ENCODE peak calls at places on chromosomes 11 and 22, in six cellular contexts. C is heart left ventricle, G is adrenal gland, B is RWPE2, E is HFF-Myc, T is mucosa of descending colon. O is an unnamed sample.

GRCh38 chr22:38125038-38125610 is 14.6 kb upstream of the BAIAP2L2 start:
- DNase-seq in C (no peak), G (no peak), B (no peak), E (no peak), T (no peak), O (no peak)

GRCh38 chr11:2807276-2807681 is 78.3 kb downstream of the CDKN1C start:
- DNase-seq in C (peak), G (peak), B (peak), E (no peak), T (peak), O (no peak)

GRCh38 chr22:44325718-44326548 is 13.2 kb upstream of the SHISAL1 start:
- DNase-seq in C (no peak), G (no peak), B (no peak), E (peak), T (no peak), O (peak)

GRCh38 chr22:19986410-19987341 is 29.9 kb downstream of the ARVCF start:
- DNase-seq in C (peak), G (peak), B (no peak), E (no peak), T (peak), O (peak)

GRCh38 chr11:130181295-130182272 is 22.0 kb downstream of the ST14 start:
- DNase-seq in C (peak), G (peak), B (no peak), E (no peak), T (peak), O (peak)

GRCh38 chr11:129721685-129722084 is 94.0 kb upstream of the TMEM45B start:
- DNase-seq in C (no peak), G (no peak), B (peak), E (no peak), T (no peak), O (no peak)

GRCh38 chr11:199004-199581 is 6.2 kb downstream of the SCGB1C1 start:
- DNase-seq in C (no peak), G (peak), B (no peak), E (no peak), T (no peak), O (no peak)

GRCh38 chr11:120254788-120255518 is 15.0 kb downstream of the POU2F3 start:
- DNase-seq in C (no peak), G (no peak), B (no peak), E (no peak), T (no peak), O (no peak)

GRCh38 chr11:69700278-69701140 is 3.3 kb downstream of the FGF19 start:
- DNase-seq in C (peak), G (peak), B (no peak), E (no peak), T (no peak), O (peak)

GRCh38 chr11:66548041-66548440 is 1.3 kb downstream of the ACTN3 start:
- DNase-seq in C (no peak), G (no peak), B (no peak), E (no peak), T (no peak), O (no peak)

GRCh38 chr11:19995131-19995530 is 165.1 kb downstream of the DBX1 start:
- DNase-seq in C (no peak), G (peak), B (no peak), E (no peak), T (no peak), O (peak)

GRCh38 chr22:30947821-30948454 is 20.6 kb downstream of the MORC2 start:
- DNase-seq in C (no peak), G (no peak), B (no peak), E (no peak), T (no peak), O (peak)

GRCh38 chr11:110096369-110096976 is 3.3 kb downstream of the ZC3H12C start:
- DNase-seq in C (no peak), G (no peak), B (no peak), E (no peak), T (no peak), O (no peak)

GRCh38 chr11:61173456-61173855 is 12.2 kb upstream of the VPS37C start:
- DNase-seq in C (no peak), G (no peak), B (no peak), E (no peak), T (no peak), O (peak)

GRCh38 chr11:33410086-33410765 is 153.0 kb downstream of the HIPK3 start:
- DNase-seq in C (no peak), G (no peak), B (no peak), E (no peak), T (no peak), O (no peak)

GRCh38 chr11:129896062-129896461 is 684 bp upstream of the NFRKB start:
- DNase-seq in C (peak), G (no peak), B (no peak), E (no peak), T (no peak), O (no peak)

GRCh38 chr22:37426532-37427127 is 649 bp downstream of the ELFN2 start:
- DNase-seq in C (no peak), G (no peak), B (no peak), E (no peak), T (no peak), O (no peak)

GRCh38 chr11:110429614-110430266 is at the start of gene FDX1:
- DNase-seq in C (peak), G (peak), B (peak), E (no peak), T (peak), O (peak)

GRCh38 chr22:49229483-49230193 is 598.0 kb downstream of the BRD1 start:
- DNase-seq in C (no peak), G (peak), B (no peak), E (no peak), T (no peak), O (no peak)

GRCh38 chr11:71188073-71188472 is 64.3 kb downstream of the SHANK2 start:
- DNase-seq in C (no peak), G (no peak), B (no peak), E (no peak), T (no peak), O (no peak)

GRCh38 chr11:83006877-83007330 is 64.8 kb downstream of the RAB30 start:
- DNase-seq in C (no peak), G (peak), B (no peak), E (no peak), T (no peak), O (no peak)

GRCh38 chr11:24637520-24637919 is 140.7 kb downstream of the LUZP2 start:
- DNase-seq in C (no peak), G (no peak), B (no peak), E (no peak), T (no peak), O (no peak)

GRCh38 chr11:79971255-79971654 is 530.4 kb upstream of the TENM4 start:
- DNase-seq in C (no peak), G (no peak), B (no peak), E (no peak), T (no peak), O (no peak)

GRCh38 chr22:37485006-37485713 is 1.0 kb downstream of the MFNG start:
- DNase-seq in C (peak), G (no peak), B (no peak), E (no peak), T (peak), O (no peak)

GRCh38 chr11:57514538-57515331 is 767 bp downstream of the SLC43A1 start:
- DNase-seq in C (peak), G (peak), B (no peak), E (no peak), T (peak), O (peak)

GRCh38 chr22:18954941-18955571 is 19.0 kb upstream of the PRODH start:
- DNase-seq in C (peak), G (no peak), B (peak), E (no peak), T (peak), O (no peak)

GRCh38 chr11:76380161-76380976 is 563 bp downstream of the THAP12 start:
- DNase-seq in C (peak), G (peak), B (no peak), E (no peak), T (peak), O (peak)

GRCh38 chr22:42654696-42655095 is 5.5 kb upstream of the CYB5R3 start:
- DNase-seq in C (no peak), G (no peak), B (no peak), E (no peak), T (no peak), O (no peak)

GRCh38 chr11:115054541-115055538 is 376.5 kb downstream of the NXPE2 start:
- DNase-seq in C (peak), G (peak), B (no peak), E (no peak), T (no peak), O (no peak)

GRCh38 chr11:68118753-68119448 is 2.3 kb downstream of the CHKA start:
- DNase-seq in C (no peak), G (peak), B (no peak), E (no peak), T (peak), O (no peak)

GRCh38 chr22:41902932-41903421 is 11.9 kb downstream of the SHISA8 start:
- DNase-seq in C (peak), G (peak), B (no peak), E (no peak), T (no peak), O (no peak)

GRCh38 chr11:84498016-84498415 is 1129.1 kb downstream of the DLG2 start:
- DNase-seq in C (no peak), G (peak), B (no peak), E (no peak), T (no peak), O (peak)

GRCh38 chr11:76392889-76393288 is 11.8 kb downstream of the GVQW3 start:
- DNase-seq in C (no peak), G (no peak), B (no peak), E (no peak), T (no peak), O (no peak)

GRCh38 chr11:116975661-116976060 is 122.6 kb downstream of the SIK3 start:
- DNase-seq in C (no peak), G (no peak), B (no peak), E (no peak), T (no peak), O (no peak)

GRCh38 chr11:69316941-69317340 is 23.0 kb downstream of the MYEOV start:
- DNase-seq in C (no peak), G (no peak), B (peak), E (no peak), T (no peak), O (no peak)

GRCh38 chr11:24389575-24389974 is 107.3 kb upstream of the LUZP2 start:
- DNase-seq in C (no peak), G (no peak), B (no peak), E (no peak), T (no peak), O (no peak)

GRCh38 chr11:69476715-69477025 is 4.8 kb upstream of the LINC01488 start:
- DNase-seq in C (no peak), G (no peak), B (no peak), E (no peak), T (peak), O (no peak)

GRCh38 chr11:134469627-134470026 is 57.6 kb upstream of the B3GAT1 start:
- DNase-seq in C (no peak), G (no peak), B (no peak), E (no peak), T (no peak), O (no peak)

GRCh38 chr11:134474070-134474860 is 62.2 kb upstream of the B3GAT1 start:
- DNase-seq in C (no peak), G (no peak), B (no peak), E (no peak), T (no peak), O (no peak)

GRCh38 chr11:134470238-134470637 is 58.2 kb upstream of the B3GAT1 start:
- DNase-seq in C (no peak), G (no peak), B (no peak), E (no peak), T (no peak), O (no peak)

GRCh38 chr11:134472188-134472455 is 60.1 kb upstream of the B3GAT1 start:
- DNase-seq in C (no peak), G (no peak), B (no peak), E (no peak), T (no peak), O (no peak)

GRCh38 chr11:134471341-134472187 is 59.5 kb upstream of the B3GAT1 start:
- DNase-seq in C (no peak), G (no peak), B (no peak), E (no peak), T (no peak), O (no peak)
- H3K4me3 ChIP-seq in C (no peak), G (no peak), B (no peak), E (no peak), T (no peak), O (no peak)

DNA sequence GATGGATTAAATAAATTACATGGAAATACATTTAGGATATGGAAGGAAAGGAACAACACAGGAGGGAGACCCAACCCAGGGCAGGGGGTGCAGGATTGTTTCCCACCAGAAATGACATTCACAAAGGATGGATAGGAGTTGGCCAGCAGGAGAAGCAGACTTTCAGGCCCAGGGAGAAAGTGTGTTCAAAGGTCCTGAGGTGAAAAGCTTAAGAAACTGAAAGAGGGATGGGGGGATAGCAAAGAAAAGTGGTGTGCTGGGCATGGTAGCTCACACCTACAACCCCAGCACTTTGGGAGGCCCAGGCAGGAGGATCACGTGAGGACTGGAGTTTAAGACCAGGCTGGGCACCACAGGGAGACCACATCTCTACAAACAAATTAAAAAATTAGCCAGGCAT is 16.6 kb upstream of the ADA2 start:
- DNase-seq in C (no peak), G (no peak), B (no peak), E (no peak), T (no peak), O (no peak)
- TF ChIP-seq CTCF in C (no peak), G (no peak), B (no peak), E (no peak), T (no peak), O (no peak)

GRCh38 chr11:64930346-64930745 is 5.3 kb downstream of the GPHA2 start:
- DNase-seq in C (no peak), G (no peak), B (no peak), E (no peak), T (no peak), O (no peak)
- H3K4me3 ChIP-seq in C (no peak), G (no peak), B (no peak), E (no peak), T (no peak), O (no peak)

GRCh38 chr22:32336185-32336603 is 21.5 kb upstream of the RFPL3 start:
- DNase-seq in C (no peak), G (no peak), B (no peak), E (no peak), T (no peak), O (no peak)
- TF ChIP-seq CTCF in C (no peak), G (no peak), B (no peak), E (no peak), T (no peak), O (no peak)

GRCh38 chr11:9092085-9092484 is 686 bp upstream of the SCUBE2 start:
- DNase-seq in C (no peak), G (no peak), B (no peak), E (no peak), T (no peak), O (no peak)

GRCh38 chr11:9089061-9089460 is 2.3 kb downstream of the SCUBE2 start:
- DNase-seq in C (no peak), G (no peak), B (no peak), E (no peak), T (peak), O (no peak)

GRCh38 chr11:9090488-9091043 is 833 bp downstream of the SCUBE2 start:
- DNase-seq in C (no peak), G (no peak), B (no peak), E (no peak), T (no peak), O (peak)

GRCh38 chr11:9091044-9091936 is at the start of gene SCUBE2:
- DNase-seq in C (no peak), G (no peak), B (no peak), E (no peak), T (no peak), O (no peak)

DNA sequence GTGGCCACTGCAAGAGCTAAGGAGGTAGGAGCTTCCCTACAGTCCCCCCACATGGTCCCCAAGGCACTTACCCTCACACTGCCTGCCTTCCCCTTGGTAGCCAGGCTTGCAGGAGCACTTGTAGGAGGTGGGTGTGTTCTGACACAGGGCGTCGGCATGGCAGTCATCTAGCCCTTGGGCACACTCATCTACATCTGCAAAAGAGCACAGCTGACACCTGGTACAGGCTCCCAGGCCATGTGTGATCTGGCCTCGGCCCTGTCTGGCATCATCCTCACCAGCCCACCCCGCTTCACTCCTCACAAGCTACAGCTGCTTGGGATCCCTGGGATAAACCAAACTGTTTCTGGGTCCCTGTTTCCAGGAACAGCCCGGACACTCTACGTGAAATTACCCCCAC is 1.8 kb downstream of the SCUBE2 start:
- DNase-seq in C (no peak), G (no peak), B (no peak), E (no peak), T (no peak), O (no peak)
- H3K4me3 ChIP-seq in C (no peak), G (no peak), B (no peak), E (no peak), T (no peak), O (no peak)

GRCh38 chr11:9688716-9689511 is 25.0 kb downstream of the SWAP70 start:
- DNase-seq in C (no peak), G (peak), B (no peak), E (no peak), T (no peak), O (peak)

GRCh38 chr11:9691865-9692264 is 28.0 kb downstream of the SWAP70 start:
- DNase-seq in C (no peak), G (no peak), B (no peak), E (no peak), T (no peak), O (no peak)

GRCh38 chr11:9689721-9690120 is 25.8 kb downstream of the SWAP70 start:
- DNase-seq in C (no peak), G (no peak), B (no peak), E (no peak), T (no peak), O (no peak)

GRCh38 chr11:9693801-9694553 is 30.1 kb downstream of the SWAP70 start:
- DNase-seq in C (no peak), G (no peak), B (no peak), E (no peak), T (no peak), O (no peak)

GRCh38 chr11:9692696-9693095 is 28.8 kb downstream of the SWAP70 start:
- DNase-seq in C (no peak), G (no peak), B (no peak), E (no peak), T (no peak), O (no peak)
- TF ChIP-seq CTCF in C (no peak), G (no peak), B (no peak), E (no peak), T (no peak), O (no peak)

GRCh38 chr22:50487290-50488005 is 789 bp downstream of the MIOX start:
- DNase-seq in C (no peak), G (no peak), B (no peak), E (no peak), T (peak), O (no peak)

GRCh38 chr22:50488886-50489285 is 2.2 kb downstream of the MIOX start:
- DNase-seq in C (no peak), G (no peak), B (no peak), E (no peak), T (no peak), O (no peak)

GRCh38 chr22:50488006-50488677 is 1.5 kb downstream of the MIOX start:
- DNase-seq in C (no peak), G (no peak), B (no peak), E (no peak), T (peak), O (no peak)

GRCh38 chr22:50489363-50490243 is 2.9 kb downstream of the MIOX start:
- DNase-seq in C (no peak), G (no peak), B (peak), E (no peak), T (peak), O (no peak)

DNA sequence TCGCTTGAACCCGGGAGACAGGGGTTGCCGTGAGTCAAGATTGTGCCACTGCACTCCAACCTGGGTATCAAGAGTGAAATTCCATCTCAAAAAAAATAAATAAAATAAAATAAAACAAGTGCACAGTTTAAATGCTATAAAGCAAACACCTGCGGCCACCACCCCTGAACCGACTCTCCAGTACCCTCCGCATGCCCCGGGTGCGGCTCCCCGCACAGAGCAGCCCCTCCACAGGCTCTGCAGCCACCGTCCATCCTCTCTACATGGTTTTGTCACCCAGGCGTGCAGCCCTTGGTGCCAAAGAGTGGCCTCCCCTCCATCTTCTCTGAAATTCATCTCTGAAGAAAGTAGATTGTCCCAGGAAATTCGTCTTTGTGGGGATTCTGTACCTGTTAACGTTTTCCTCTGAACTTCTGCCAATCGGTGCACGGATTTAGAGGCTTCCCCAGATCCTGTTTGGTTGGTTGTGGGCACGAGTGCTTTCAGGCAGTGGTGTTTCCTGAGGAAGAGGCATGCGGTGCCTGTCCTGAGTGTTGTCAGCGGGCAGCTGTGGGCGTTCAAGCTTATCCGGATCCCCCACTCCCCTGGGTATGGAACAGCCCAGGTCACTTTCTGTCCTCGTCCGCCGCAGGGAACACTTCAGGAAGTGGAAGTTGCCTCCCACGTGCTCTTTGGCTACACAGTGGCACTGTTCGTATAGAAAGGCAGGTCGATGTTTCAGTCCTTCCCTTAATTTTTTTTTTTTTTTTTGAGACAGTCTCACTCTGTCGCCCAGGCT is 4.1 kb downstream of the MIOX start:
- DNase-seq in C (no peak), G (no peak), B (no peak), E (no peak), T (peak), O (no peak)
- H3K4me3 ChIP-seq in C (no peak), G (no peak), B (no peak), E (no peak), T (no peak), O (no peak)

DNA sequence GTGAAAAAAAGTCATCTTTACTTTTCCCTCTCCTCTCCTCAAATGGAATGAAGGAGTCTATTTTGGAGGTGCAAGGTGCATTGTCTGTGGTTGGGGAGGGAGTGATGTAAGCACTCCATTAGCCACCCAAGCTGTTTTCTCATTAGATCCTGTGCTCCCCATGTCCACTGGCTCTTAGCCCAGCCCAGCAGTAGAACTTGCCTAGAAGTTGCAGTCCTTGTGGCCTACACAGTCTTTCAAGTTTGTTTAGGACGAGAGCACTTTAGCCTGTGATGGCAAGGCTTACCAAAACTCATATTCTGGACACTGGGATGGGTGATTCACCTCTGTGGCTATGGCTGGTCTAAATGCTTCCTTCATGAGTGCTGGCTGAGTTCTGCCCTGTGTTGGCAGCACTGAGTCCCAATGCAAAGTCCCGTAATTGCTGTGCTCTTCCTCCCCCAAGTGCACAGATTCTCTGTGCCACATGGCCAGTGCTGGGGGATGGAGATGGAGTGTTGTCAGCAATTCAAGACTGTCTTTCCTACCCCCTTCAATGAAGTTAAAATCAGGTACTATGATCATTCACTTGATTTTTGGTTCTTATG is 15.8 kb downstream of the SLC22A25 start:
- DNase-seq in C (no peak), G (no peak), B (no peak), E (no peak), T (no peak), O (no peak)
- TF ChIP-seq CTCF in C (no peak), G (no peak), B (no peak), E (no peak), T (no peak), O (no peak)

O was measured in AG10803.